ENCODE peak calls at places on chromosomes 4 and X, in ten cellular contexts. One of them, this sample, is unnamed.

GRCh38 chrX:33908074-33908473 is 224.0 kb downstream of the FAM47A start:
- DNase-seq in right cardiac atrium: no peak
- DNase-seq in RWPE1: no peak
- DNase-seq in uterus: no peak
- DNase-seq in transverse colon: no peak
- DNase-seq in hepatocyte: no peak
- DNase-seq in CD4-positive, alpha-beta memory T cell: no peak
- DNase-seq in mammary epithelial cell: no peak
- DNase-seq in H1: no peak
- DNase-seq in A549: no peak
- DNase-seq in this sample: no peak

GRCh38 chrX:119941336-119941735 is 2.2 kb downstream of the NKAP start:
- DNase-seq in H1: no peak
- DNase-seq in mammary epithelial cell: no peak
- DNase-seq in right cardiac atrium: no peak
- DNase-seq in A549: no peak
- DNase-seq in CD4-positive, alpha-beta memory T cell: no peak
- DNase-seq in RWPE1: no peak
- DNase-seq in hepatocyte: no peak
- DNase-seq in transverse colon: no peak
- DNase-seq in uterus: no peak
- DNase-seq in this sample: no peak

GRCh38 chr4:99847362-99847976 is 30.8 kb downstream of the DAPP1 start:
- DNase-seq in mammary epithelial cell: no peak
- DNase-seq in H1: no peak
- DNase-seq in uterus: no peak
- DNase-seq in CD4-positive, alpha-beta memory T cell: peak
- DNase-seq in A549: no peak
- DNase-seq in transverse colon: no peak
- DNase-seq in hepatocyte: no peak
- DNase-seq in RWPE1: no peak
- DNase-seq in right cardiac atrium: no peak
- DNase-seq in this sample: no peak

GRCh38 chr4:150867148-150867547 is 147.9 kb downstream of the LRBA start:
- DNase-seq in A549: peak
- DNase-seq in uterus: no peak
- DNase-seq in transverse colon: no peak
- DNase-seq in right cardiac atrium: no peak
- DNase-seq in H1: no peak
- DNase-seq in mammary epithelial cell: peak
- DNase-seq in RWPE1: peak
- DNase-seq in CD4-positive, alpha-beta memory T cell: peak
- DNase-seq in hepatocyte: peak
- DNase-seq in this sample: no peak

GRCh38 chrX:30593435-30594200 is 16.1 kb upstream of the TASL start:
- DNase-seq in CD4-positive, alpha-beta memory T cell: peak
- DNase-seq in A549: no peak
- DNase-seq in H1: no peak
- DNase-seq in right cardiac atrium: no peak
- DNase-seq in transverse colon: peak
- DNase-seq in mammary epithelial cell: no peak
- DNase-seq in uterus: no peak
- DNase-seq in RWPE1: no peak
- DNase-seq in hepatocyte: no peak
- DNase-seq in this sample: no peak

GRCh38 chr4:94577136-94577535 is 125.4 kb downstream of the PDLIM5 start:
- DNase-seq in H1: no peak
- DNase-seq in hepatocyte: peak
- DNase-seq in A549: no peak
- DNase-seq in uterus: peak
- DNase-seq in mammary epithelial cell: no peak
- DNase-seq in CD4-positive, alpha-beta memory T cell: no peak
- DNase-seq in RWPE1: no peak
- DNase-seq in right cardiac atrium: peak
- DNase-seq in transverse colon: peak
- DNase-seq in this sample: no peak

GRCh38 chrX:139141370-139141769 is 389.2 kb upstream of the F9 start:
- DNase-seq in CD4-positive, alpha-beta memory T cell: no peak
- DNase-seq in RWPE1: no peak
- DNase-seq in right cardiac atrium: no peak
- DNase-seq in uterus: no peak
- DNase-seq in A549: no peak
- DNase-seq in H1: no peak
- DNase-seq in hepatocyte: no peak
- DNase-seq in mammary epithelial cell: no peak
- DNase-seq in transverse colon: no peak
- DNase-seq in this sample: no peak

GRCh38 chrX:137563681-137564651 is 2.0 kb upstream of the ZIC3 start:
- DNase-seq in uterus: no peak
- DNase-seq in H1: no peak
- DNase-seq in hepatocyte: no peak
- DNase-seq in CD4-positive, alpha-beta memory T cell: no peak
- DNase-seq in mammary epithelial cell: no peak
- DNase-seq in RWPE1: no peak
- DNase-seq in transverse colon: no peak
- DNase-seq in right cardiac atrium: no peak
- DNase-seq in A549: no peak
- DNase-seq in this sample: no peak

GRCh38 chr4:48031802-48032525 is 15.4 kb downstream of the NIPAL1 start:
- DNase-seq in transverse colon: no peak
- DNase-seq in CD4-positive, alpha-beta memory T cell: no peak
- DNase-seq in right cardiac atrium: no peak
- DNase-seq in H1: no peak
- DNase-seq in hepatocyte: peak
- DNase-seq in mammary epithelial cell: no peak
- DNase-seq in RWPE1: no peak
- DNase-seq in uterus: no peak
- DNase-seq in A549: no peak
- DNase-seq in this sample: peak

GRCh38 chr4:48030470-48030869 is 13.9 kb downstream of the NIPAL1 start:
- DNase-seq in H1: no peak
- DNase-seq in right cardiac atrium: no peak
- DNase-seq in mammary epithelial cell: no peak
- DNase-seq in RWPE1: no peak
- DNase-seq in uterus: no peak
- DNase-seq in A549: no peak
- DNase-seq in CD4-positive, alpha-beta memory T cell: no peak
- DNase-seq in transverse colon: no peak
- DNase-seq in hepatocyte: no peak
- DNase-seq in this sample: no peak

GRCh38 chr4:48025005-48025404 is 8.4 kb downstream of the NIPAL1 start:
- DNase-seq in right cardiac atrium: no peak
- DNase-seq in transverse colon: no peak
- DNase-seq in H1: no peak
- DNase-seq in RWPE1: no peak
- DNase-seq in A549: no peak
- DNase-seq in CD4-positive, alpha-beta memory T cell: no peak
- DNase-seq in mammary epithelial cell: no peak
- DNase-seq in uterus: no peak
- DNase-seq in hepatocyte: peak
- DNase-seq in this sample: no peak

GRCh38 chr4:48027653-48028052 is 11.1 kb downstream of the NIPAL1 start:
- DNase-seq in right cardiac atrium: no peak
- DNase-seq in RWPE1: no peak
- DNase-seq in hepatocyte: no peak
- DNase-seq in uterus: no peak
- DNase-seq in transverse colon: no peak
- DNase-seq in CD4-positive, alpha-beta memory T cell: no peak
- DNase-seq in mammary epithelial cell: no peak
- DNase-seq in H1: no peak
- DNase-seq in A549: no peak
- DNase-seq in this sample: no peak

DNA sequence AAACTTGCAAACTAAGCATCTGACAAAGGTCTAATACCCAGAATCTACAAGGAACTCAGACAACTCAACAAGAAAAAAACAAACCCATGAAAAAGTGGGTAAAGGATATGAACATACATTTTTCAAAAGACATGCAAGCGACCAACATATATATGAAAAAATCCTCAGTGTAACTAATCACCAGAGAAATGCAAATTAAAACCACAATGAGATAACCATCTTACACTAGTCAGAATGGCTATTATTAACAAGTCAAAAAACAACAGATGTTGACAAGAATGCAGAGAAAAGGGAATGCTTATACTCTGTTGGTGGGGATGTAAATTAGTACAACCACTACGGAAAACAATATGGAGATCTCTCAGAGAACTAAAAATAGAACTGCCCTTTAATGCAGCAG is 12.1 kb downstream of the NIPAL1 start:
- DNase-seq in right cardiac atrium: no peak
- DNase-seq in transverse colon: no peak
- DNase-seq in uterus: no peak
- DNase-seq in A549: no peak
- DNase-seq in H1: no peak
- DNase-seq in mammary epithelial cell: no peak
- DNase-seq in RWPE1: no peak
- DNase-seq in CD4-positive, alpha-beta memory T cell: no peak
- DNase-seq in hepatocyte: no peak
- DNase-seq in this sample: no peak
- H3K27ac ChIP-seq in right cardiac atrium: no peak
- H3K27ac ChIP-seq in transverse colon: no peak
- H3K27ac ChIP-seq in uterus: no peak
- H3K27ac ChIP-seq in A549: no peak
- H3K27ac ChIP-seq in H1: no peak
- H3K27ac ChIP-seq in mammary epithelial cell: no peak
- H3K27ac ChIP-seq in RWPE1: no peak
- H3K27ac ChIP-seq in CD4-positive, alpha-beta memory T cell: no peak
- H3K27ac ChIP-seq in hepatocyte: no peak
- H3K27ac ChIP-seq in this sample: no peak

GRCh38 chr4:58261526-58261925 is 1151.3 kb upstream of the IGFBP7 start:
- DNase-seq in right cardiac atrium: no peak
- DNase-seq in A549: no peak
- DNase-seq in RWPE1: no peak
- DNase-seq in uterus: no peak
- DNase-seq in H1: no peak
- DNase-seq in transverse colon: no peak
- DNase-seq in CD4-positive, alpha-beta memory T cell: no peak
- DNase-seq in hepatocyte: no peak
- DNase-seq in mammary epithelial cell: no peak
- DNase-seq in this sample: no peak
- H3K27ac ChIP-seq in right cardiac atrium: no peak
- H3K27ac ChIP-seq in A549: no peak
- H3K27ac ChIP-seq in RWPE1: no peak
- H3K27ac ChIP-seq in uterus: no peak
- H3K27ac ChIP-seq in H1: no peak
- H3K27ac ChIP-seq in transverse colon: no peak
- H3K27ac ChIP-seq in CD4-positive, alpha-beta memory T cell: no peak
- H3K27ac ChIP-seq in hepatocyte: no peak
- H3K27ac ChIP-seq in mammary epithelial cell: no peak
- H3K27ac ChIP-seq in this sample: no peak

DNA sequence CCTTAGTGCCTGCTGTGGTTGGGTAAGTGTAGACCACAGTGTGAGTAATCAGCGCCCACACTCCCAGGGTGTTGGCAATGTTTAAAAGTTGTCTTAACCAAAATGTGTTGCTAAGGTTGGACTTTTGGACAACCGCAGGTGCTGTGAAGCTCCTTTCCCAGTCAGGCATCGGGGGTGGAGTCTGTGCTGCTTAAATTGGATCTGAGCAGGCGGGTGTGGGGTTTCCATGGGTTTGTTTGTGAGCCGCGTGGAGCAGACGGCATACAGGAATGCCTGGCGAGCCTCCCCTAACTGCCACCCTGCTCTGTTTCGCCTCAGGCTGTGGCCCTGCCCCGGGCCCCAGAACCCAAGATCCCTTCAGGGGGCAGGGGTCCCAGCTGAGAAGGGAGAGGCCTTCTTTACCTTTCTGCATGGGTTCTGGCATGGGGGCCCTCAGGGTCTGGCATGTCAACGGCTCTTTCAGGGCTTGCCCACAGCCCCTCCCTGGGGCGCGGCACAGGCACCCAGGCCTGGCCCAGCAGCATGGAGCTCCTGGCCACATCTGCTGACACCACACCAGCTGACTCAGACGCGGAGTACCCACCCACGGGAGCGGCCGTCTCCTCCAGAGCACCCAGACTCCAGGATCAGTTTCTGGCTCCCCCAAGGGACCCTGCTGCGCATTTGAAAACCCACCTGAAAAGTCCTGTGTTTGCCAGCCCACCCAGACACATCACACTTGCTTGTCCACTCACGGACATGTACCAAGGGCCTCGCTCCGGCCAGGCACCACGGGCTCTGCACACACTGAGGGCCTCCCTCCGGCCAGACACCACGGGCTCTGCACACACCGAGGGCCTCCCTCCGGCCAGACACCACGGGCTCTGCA is 5.1 kb upstream of the SPON2 start:
- DNase-seq in H1: no peak
- DNase-seq in RWPE1: peak
- DNase-seq in uterus: peak
- DNase-seq in A549: no peak
- DNase-seq in hepatocyte: no peak
- DNase-seq in transverse colon: peak
- DNase-seq in mammary epithelial cell: peak
- DNase-seq in right cardiac atrium: peak
- DNase-seq in CD4-positive, alpha-beta memory T cell: no peak
- DNase-seq in this sample: peak
- H3K27ac ChIP-seq in H1: no peak
- H3K27ac ChIP-seq in RWPE1: peak
- H3K27ac ChIP-seq in uterus: peak
- H3K27ac ChIP-seq in A549: no peak
- H3K27ac ChIP-seq in hepatocyte: no peak
- H3K27ac ChIP-seq in transverse colon: peak
- H3K27ac ChIP-seq in mammary epithelial cell: peak
- H3K27ac ChIP-seq in right cardiac atrium: peak
- H3K27ac ChIP-seq in CD4-positive, alpha-beta memory T cell: no peak
- H3K27ac ChIP-seq in this sample: peak

GRCh38 chr4:112704322-112704721 is 67.4 kb downstream of the LARP7 start:
- DNase-seq in A549: no peak
- DNase-seq in RWPE1: no peak
- DNase-seq in right cardiac atrium: no peak
- DNase-seq in transverse colon: no peak
- DNase-seq in CD4-positive, alpha-beta memory T cell: no peak
- DNase-seq in mammary epithelial cell: no peak
- DNase-seq in uterus: no peak
- DNase-seq in H1: no peak
- DNase-seq in hepatocyte: no peak
- DNase-seq in this sample: no peak

GRCh38 chr4:112708772-112709171 is 71.8 kb downstream of the LARP7 start:
- DNase-seq in A549: no peak
- DNase-seq in transverse colon: no peak
- DNase-seq in uterus: no peak
- DNase-seq in right cardiac atrium: no peak
- DNase-seq in RWPE1: no peak
- DNase-seq in H1: no peak
- DNase-seq in mammary epithelial cell: no peak
- DNase-seq in CD4-positive, alpha-beta memory T cell: no peak
- DNase-seq in hepatocyte: no peak
- DNase-seq in this sample: no peak

GRCh38 chr4:112702892-112703291 is 65.9 kb downstream of the LARP7 start:
- DNase-seq in H1: no peak
- DNase-seq in CD4-positive, alpha-beta memory T cell: no peak
- DNase-seq in hepatocyte: no peak
- DNase-seq in transverse colon: no peak
- DNase-seq in A549: no peak
- DNase-seq in right cardiac atrium: no peak
- DNase-seq in mammary epithelial cell: no peak
- DNase-seq in RWPE1: no peak
- DNase-seq in uterus: no peak
- DNase-seq in this sample: no peak

GRCh38 chr4:112704991-112705845 is 68.3 kb downstream of the LARP7 start:
- DNase-seq in RWPE1: peak
- DNase-seq in CD4-positive, alpha-beta memory T cell: no peak
- DNase-seq in mammary epithelial cell: peak
- DNase-seq in A549: peak
- DNase-seq in uterus: peak
- DNase-seq in H1: peak
- DNase-seq in transverse colon: peak
- DNase-seq in hepatocyte: peak
- DNase-seq in right cardiac atrium: peak
- DNase-seq in this sample: peak

DNA sequence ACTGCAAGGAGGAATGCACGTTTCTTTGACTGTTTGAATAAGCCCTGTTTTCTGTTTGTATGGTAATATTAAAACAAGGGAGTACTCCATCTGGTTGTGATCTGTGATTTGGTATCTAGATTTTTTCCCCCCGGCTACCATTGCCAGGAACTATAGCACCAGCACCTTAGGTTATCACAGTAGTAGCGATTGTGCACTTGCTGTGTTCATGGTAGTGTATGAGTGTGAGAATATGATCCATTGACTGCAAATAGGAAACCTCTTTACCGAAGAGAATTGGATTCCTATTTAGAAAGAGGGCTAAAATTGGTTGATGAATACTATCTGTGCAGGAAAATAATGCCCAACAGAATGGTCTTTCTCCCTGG is 69.9 kb downstream of the LARP7 start:
- DNase-seq in A549: no peak
- DNase-seq in uterus: no peak
- DNase-seq in hepatocyte: no peak
- DNase-seq in H1: no peak
- DNase-seq in RWPE1: no peak
- DNase-seq in transverse colon: no peak
- DNase-seq in right cardiac atrium: no peak
- DNase-seq in mammary epithelial cell: no peak
- DNase-seq in CD4-positive, alpha-beta memory T cell: no peak
- DNase-seq in this sample: no peak
- H3K27ac ChIP-seq in A549: no peak
- H3K27ac ChIP-seq in uterus: no peak
- H3K27ac ChIP-seq in hepatocyte: no peak
- H3K27ac ChIP-seq in H1: peak
- H3K27ac ChIP-seq in RWPE1: no peak
- H3K27ac ChIP-seq in transverse colon: no peak
- H3K27ac ChIP-seq in right cardiac atrium: peak
- H3K27ac ChIP-seq in mammary epithelial cell: no peak
- H3K27ac ChIP-seq in CD4-positive, alpha-beta memory T cell: no peak
- H3K27ac ChIP-seq in this sample: no peak

This sample was measured in stomach.